ENCODE peak calls at places on chromosome 2, in ten cellular contexts. L is nephron progenitor cell, T is cardiac muscle cell, O is AG10803, K is tibial artery, G is WTC11, A is upper lobe of right lung, Z is astrocyte, U is AG09319, X is GM12865. E is an unnamed sample.

GRCh38 chr2:110713508-110714362 is 18.6 kb upstream of the ACOXL start:
- DNase-seq in L (no peak), T (no peak), O (no peak), K (no peak), G (no peak), A (no peak), Z (no peak), U (no peak), X (peak; percentile 30), E (no peak)

GRCh38 chr2:198957183-198957582 is 500.6 kb downstream of the SATB2 start:
- DNase-seq in L (no peak), T (no peak), O (peak; percentile 42), K (no peak), G (no peak), A (no peak), Z (peak; percentile 23), U (peak; percentile 2), X (no peak), E (no peak)

GRCh38 chr2:201016859-201017258 is 53.4 kb upstream of the ORC2 start:
- DNase-seq in L (no peak), T (peak; percentile 10), O (no peak), K (no peak), G (no peak), A (no peak), Z (no peak), U (no peak), X (no peak), E (no peak)

GRCh38 chr2:46798998-46799698 is 116.5 kb downstream of the MCFD2 start:
- DNase-seq in L (no peak), T (no peak), O (peak; percentile 73), K (no peak), G (no peak), A (no peak), Z (no peak), U (no peak), X (no peak), E (no peak)

GRCh38 chr2:175003875-175004729 is 1.1 kb downstream of the CHN1 start:
- DNase-seq in L (no peak), T (no peak), O (no peak), K (no peak), G (peak; percentile 34), A (no peak), Z (no peak), U (no peak), X (no peak), E (no peak)

GRCh38 chr2:49248506-49248905 is 94.2 kb upstream of the FSHR start:
- DNase-seq in L (no peak), T (no peak), O (peak; percentile 95), K (peak; percentile 25), G (no peak), A (no peak), Z (peak; percentile 97), U (no peak), X (no peak), E (no peak)

GRCh38 chr2:46268986-46269385 is 28.2 kb upstream of the EPAS1 start:
- DNase-seq in L (no peak), T (no peak), O (peak; percentile 89), K (no peak), G (no peak), A (no peak), Z (peak; percentile 84), U (no peak), X (no peak), E (no peak)

GRCh38 chr2:169670215-169670651 is 24.0 kb downstream of the CFAP210 start:
- DNase-seq in L (no peak), T (no peak), O (peak; percentile 28), K (no peak), G (no peak), A (no peak), Z (peak; percentile 56), U (no peak), X (no peak), E (no peak)

GRCh38 chr2:31522742-31523141 is 58.0 kb downstream of the SRD5A2 start:
- DNase-seq in L (no peak), T (no peak), O (peak; percentile 32), K (no peak), G (no peak), A (no peak), Z (peak; percentile 3), U (no peak), X (no peak), E (no peak)

GRCh38 chr2:202067589-202067988 is 5.5 kb upstream of the KIAA2012 start:
- DNase-seq in L (no peak), T (no peak), O (no peak), K (no peak), G (no peak), A (no peak), Z (no peak), U (no peak), X (no peak), E (no peak)

GRCh38 chr2:104871566-104872033 is 17.7 kb downstream of the POU3F3 start:
- DNase-seq in L (no peak), T (no peak), O (no peak), K (no peak), G (no peak), A (no peak), Z (no peak), U (no peak), X (no peak), E (no peak)

GRCh38 chr2:33014268-33014667 is 67.5 kb downstream of the LTBP1 start:
- DNase-seq in L (no peak), T (no peak), O (no peak), K (no peak), G (no peak), A (no peak), Z (no peak), U (no peak), X (no peak), E (no peak)

GRCh38 chr2:203782262-203782976 is 76.0 kb downstream of the CD28 start:
- DNase-seq in L (peak; percentile 41), T (peak; percentile 63), O (peak; percentile 95), K (peak; percentile 30), G (peak; percentile 53), A (no peak), Z (peak; percentile 98), U (no peak), X (peak; percentile 71), E (no peak)

DNA sequence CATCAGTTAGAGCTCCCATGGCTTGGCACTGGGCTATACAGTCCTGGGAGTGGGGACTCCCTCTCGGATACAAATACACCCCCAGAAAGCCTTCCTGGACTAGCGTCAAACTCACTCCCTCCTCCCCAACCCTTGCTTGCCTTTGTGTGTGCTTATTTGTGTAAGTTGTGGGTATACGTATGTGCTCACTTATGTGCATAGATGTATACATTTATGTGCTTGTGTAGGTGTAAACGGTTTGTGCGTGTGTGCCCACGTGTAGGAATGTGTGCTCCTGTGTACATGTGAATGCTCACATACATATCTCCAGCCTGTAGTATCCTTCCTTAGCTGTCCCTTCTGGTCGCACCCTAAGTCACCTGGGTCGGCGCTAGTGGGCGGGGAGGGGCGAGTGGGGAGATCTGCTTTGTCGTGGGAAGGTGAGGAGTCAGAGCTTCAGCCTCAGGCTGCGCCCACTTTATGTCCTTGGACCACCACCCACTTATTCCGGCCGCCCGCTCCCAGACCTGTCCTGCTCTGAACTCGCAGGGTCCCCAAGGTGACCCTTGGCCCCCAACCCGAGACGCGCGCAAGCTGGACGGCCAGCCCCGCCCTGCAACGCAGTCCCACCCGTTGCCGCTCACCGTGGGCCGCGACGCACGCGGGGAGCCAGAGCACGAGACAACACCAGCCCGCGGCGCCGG is 427 bp downstream of the PRADC1 start:
- DNase-seq in L (no peak), T (no peak), O (no peak), K (no peak), G (no peak), A (no peak), Z (no peak), U (no peak), X (peak; percentile 55), E (no peak)
- TF ChIP-seq CTCF in L (no peak), T (no peak), O (no peak), K (no peak), G (no peak), A (no peak), Z (no peak), U (no peak), X (no peak), E (no peak)

GRCh38 chr2:58595714-58596113 is 354.6 kb upstream of the FANCL start:
- DNase-seq in L (no peak), T (no peak), O (no peak), K (no peak), G (no peak), A (no peak), Z (no peak), U (no peak), X (no peak), E (no peak)

GRCh38 chr2:58594762-58595161 is 353.6 kb upstream of the FANCL start:
- DNase-seq in L (no peak), T (no peak), O (no peak), K (no peak), G (no peak), A (no peak), Z (peak; percentile 8), U (no peak), X (no peak), E (no peak)

GRCh38 chr2:58598171-58598570 is 357.0 kb upstream of the FANCL start:
- DNase-seq in L (no peak), T (no peak), O (no peak), K (no peak), G (no peak), A (no peak), Z (no peak), U (no peak), X (no peak), E (no peak)

GRCh38 chr2:58594175-58594574 is 353.1 kb upstream of the FANCL start:
- DNase-seq in L (peak; percentile 4), T (no peak), O (no peak), K (no peak), G (peak; percentile 22), A (no peak), Z (no peak), U (no peak), X (peak; percentile 3), E (no peak)
- TF ChIP-seq CTCF in L (peak; percentile 33), T (no peak), O (no peak), K (no peak), G (no peak), A (no peak), Z (no peak), U (no peak), X (peak; percentile 25), E (no peak)

GRCh38 chr2:156852210-156852609 is 405.3 kb upstream of the GALNT5 start:
- DNase-seq in L (no peak), T (no peak), O (no peak), K (no peak), G (no peak), A (no peak), Z (no peak), U (no peak), X (no peak), E (no peak)

DNA sequence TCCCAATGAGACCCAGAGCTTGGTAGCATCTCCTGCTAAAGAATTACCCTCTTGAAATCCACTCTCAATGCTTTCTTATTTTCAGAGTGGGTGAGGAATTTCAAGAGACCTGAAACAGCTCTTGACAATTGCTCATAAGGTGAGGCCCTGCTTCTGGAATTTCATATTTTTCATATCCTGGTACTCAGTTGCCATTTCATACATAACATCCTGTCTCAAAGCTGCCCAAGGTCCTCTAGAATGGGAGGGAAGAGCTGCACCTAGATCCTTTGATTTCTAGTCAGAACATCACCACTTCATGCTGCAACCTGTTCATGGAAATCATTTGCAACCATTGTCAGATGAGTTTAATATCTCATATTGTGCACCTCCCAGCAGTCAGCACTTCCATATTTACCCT is 404.8 kb upstream of the GALNT5 start:
- DNase-seq in L (no peak), T (no peak), O (no peak), K (no peak), G (no peak), A (no peak), Z (no peak), U (no peak), X (no peak), E (no peak)
- TF ChIP-seq CTCF in L (no peak), T (no peak), O (no peak), K (no peak), G (no peak), A (no peak), Z (no peak), U (no peak), X (no peak), E (no peak)

GRCh38 chr2:28809927-28810326 is 707 bp upstream of the SPDYA start:
- DNase-seq in L (no peak), T (no peak), O (no peak), K (no peak), G (no peak), A (no peak), Z (no peak), U (no peak), X (no peak), E (no peak)
- TF ChIP-seq CTCF in L (no peak), T (no peak), O (no peak), K (no peak), G (no peak), A (no peak), Z (no peak), U (no peak), X (no peak), E (no peak)

E was measured in activated B cell treated with CpG ODN at 0.5 μM for 24 hours.